ENCODE peak calls at places on chromosome 17, in eight cellular contexts. E is endothelial cell of umbilical vein, Z is IMR-90, M is transverse colon, D is right lobe of liver, S is tibial nerve, A is endodermal cell, R is pancreas. X is an unnamed sample.
A peak's percentile ranks its signal among the peaks of the same experiment; 100 is the strongest.

GRCh38 chr17:75288784-75289121 is 480 bp downstream of the SLC25A19 start:
- DNase-seq in D (peak; percentile 76), R (no peak), S (no peak), Z (no peak), M (peak; percentile 67), E (no peak), A (peak; percentile 88), X (no peak)

GRCh38 chr17:73323622-73324455 is 12.0 kb upstream of the CDC42EP4 start:
- DNase-seq in S (peak; percentile 60), E (no peak), Z (peak; percentile 58), D (no peak), M (no peak), A (peak; percentile 62), R (no peak), X (no peak)

GRCh38 chr17:19021622-19022083 is 17.1 kb upstream of the FAM83G start:
- DNase-seq in A (peak; percentile 88), Z (no peak), E (no peak), R (peak; percentile 62), M (no peak), D (no peak), S (no peak), X (peak; percentile 54)

GRCh38 chr17:43660816-43661493 is 767 bp downstream of the MEOX1 start:
- DNase-seq in Z (no peak), D (no peak), M (no peak), E (no peak), S (no peak), R (no peak), A (no peak), X (no peak)

GRCh38 chr17:82077617-82078358 is 12.2 kb upstream of the DUS1L start:
- DNase-seq in Z (no peak), D (no peak), S (peak; percentile 55), M (no peak), A (peak; percentile 84), R (peak; percentile 65), E (no peak), X (no peak)

GRCh38 chr17:82598256-82599011 is 49.8 kb downstream of the WDR45B start:
- DNase-seq in Z (peak; percentile 56), A (no peak), M (no peak), D (no peak), S (no peak), R (peak; percentile 32), E (no peak), X (no peak)

GRCh38 chr17:9643611-9644010 is 1.7 kb upstream of the USP43 start:
- DNase-seq in D (no peak), R (no peak), M (no peak), S (no peak), Z (no peak), A (no peak), E (no peak), X (no peak)

GRCh38 chr17:19757536-19758180 is 9.6 kb upstream of the ALDH3A1 start:
- DNase-seq in M (no peak), R (peak; percentile 47), E (no peak), S (no peak), A (peak; percentile 31), D (no peak), Z (no peak), X (no peak)

GRCh38 chr17:31002047-31002446 is 31.2 kb downstream of the RNF135 start:
- DNase-seq in R (no peak), Z (no peak), M (peak; percentile 22), S (no peak), E (no peak), D (no peak), A (no peak), X (no peak)

GRCh38 chr17:51322390-51323029 is 62.2 kb downstream of the UTP18 start:
- DNase-seq in M (no peak), D (no peak), R (no peak), E (peak; percentile 26), A (peak; percentile 65), S (no peak), Z (peak; percentile 7), X (no peak)

GRCh38 chr17:29625037-29625750 is 2.5 kb upstream of the CORO6 start:
- DNase-seq in M (no peak), A (peak; percentile 78), S (no peak), Z (peak; percentile 35), D (no peak), E (no peak), R (no peak), X (no peak)

GRCh38 chr17:83149761-83150251 is 70.4 kb downstream of the METRNL start:
- DNase-seq in D (no peak), S (no peak), M (no peak), Z (peak; percentile 40), R (no peak), A (peak; percentile 42), E (no peak), X (no peak)

GRCh38 chr17:45848868-45849535 is 4.3 kb downstream of the SPPL2C start:
- DNase-seq in R (peak; percentile 49), S (no peak), E (no peak), A (no peak), M (no peak), D (no peak), Z (no peak), X (peak; percentile 38)

GRCh38 chr17:60652484-60653247 is 25.0 kb upstream of the BCAS3 start:
- DNase-seq in Z (no peak), E (no peak), D (no peak), S (no peak), R (no peak), M (no peak), A (no peak), X (no peak)

DNA sequence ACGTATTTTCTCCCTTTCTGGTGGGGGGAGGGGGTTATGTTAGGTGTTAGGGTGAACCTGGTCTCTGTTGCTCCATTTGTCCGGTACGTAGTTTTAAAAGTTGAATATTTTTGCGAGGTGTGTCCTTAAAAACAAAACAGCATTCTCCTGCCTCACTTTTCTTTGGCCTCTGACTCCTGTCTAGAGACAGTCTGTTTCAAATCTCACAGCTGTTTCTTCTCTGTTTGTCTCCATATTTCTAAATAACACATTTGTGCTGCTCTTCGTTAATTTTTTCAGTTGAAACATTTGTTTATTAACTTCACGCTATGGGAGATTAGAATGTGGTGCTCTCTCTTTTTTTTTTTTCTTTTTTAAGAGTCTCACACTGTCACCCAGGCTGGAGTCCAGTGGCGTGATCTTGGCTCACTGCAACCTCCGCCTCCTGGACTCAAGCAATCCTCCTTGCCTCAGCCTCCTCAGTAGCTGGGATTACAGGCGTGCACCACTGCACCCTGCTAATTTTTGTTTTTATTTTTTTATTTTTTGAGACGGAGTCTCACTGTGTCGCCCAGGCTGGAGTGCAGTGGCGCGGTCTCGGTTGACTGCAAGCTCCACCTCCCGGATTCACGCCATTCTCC is 31.7 kb downstream of the RPA1 start:
- DNase-seq in E (no peak), R (no peak), A (no peak), M (no peak), Z (no peak), D (no peak), S (no peak), X (no peak)
- H3K4me3 ChIP-seq in E (no peak overlapping the region), R (no peak overlapping the region), A (no peak overlapping the region), M (no peak overlapping the region), Z (no peak overlapping the region), D (no peak overlapping the region), S (no peak overlapping the region), X (no peak overlapping the region)

DNA sequence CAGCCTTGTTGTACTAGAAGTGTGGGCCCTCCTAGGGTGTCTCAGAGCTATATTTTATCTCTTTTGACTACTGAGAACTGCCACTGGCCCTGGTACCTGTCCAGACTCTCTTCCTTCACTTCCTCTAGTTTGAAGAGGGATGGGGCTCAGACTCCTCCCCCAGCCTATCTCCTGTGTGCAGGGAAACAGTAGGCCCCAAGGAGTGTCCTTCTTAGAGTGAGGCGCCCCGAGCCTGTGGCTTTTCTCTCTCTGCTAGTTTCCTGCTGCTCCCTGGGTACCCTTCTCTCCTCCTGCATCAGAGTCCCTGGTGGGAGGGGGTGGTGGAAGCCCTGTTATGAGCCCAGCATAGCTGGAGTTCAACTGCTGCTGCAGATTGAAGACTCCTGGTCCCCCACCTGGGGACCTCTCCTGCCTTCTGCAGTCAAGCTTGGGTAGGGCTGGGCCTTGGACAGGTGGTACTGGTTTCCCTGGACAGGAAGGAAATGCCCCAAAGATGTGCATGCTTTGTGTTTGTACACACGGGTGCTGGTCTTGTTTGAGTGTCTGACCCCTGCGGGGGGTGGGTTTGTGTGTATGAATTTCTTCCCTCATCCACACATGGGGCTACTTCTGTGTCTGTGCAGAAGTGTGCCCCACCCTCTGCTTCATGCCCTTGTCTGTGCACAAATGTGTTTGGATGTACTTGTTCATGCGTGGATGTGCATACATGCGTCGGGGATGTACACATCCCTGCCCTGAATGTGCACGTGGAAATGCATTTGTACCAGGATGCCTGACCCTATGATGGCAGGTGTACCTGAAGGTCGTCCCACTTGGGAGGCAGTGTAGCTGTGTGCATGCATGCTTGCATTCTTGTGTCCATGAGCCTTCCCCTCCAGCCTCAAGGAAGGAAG is 6.9 kb downstream of the RARA start:
- DNase-seq in E (no peak), A (peak; percentile 62), D (no peak), R (peak; percentile 25), Z (no peak), S (no peak), M (no peak), X (peak; percentile 39)
- TF ChIP-seq CTCF in E (no peak), A (no peak), D (no peak), R (no peak), Z (no peak), S (no peak), M (no peak), X (no peak)

DNA sequence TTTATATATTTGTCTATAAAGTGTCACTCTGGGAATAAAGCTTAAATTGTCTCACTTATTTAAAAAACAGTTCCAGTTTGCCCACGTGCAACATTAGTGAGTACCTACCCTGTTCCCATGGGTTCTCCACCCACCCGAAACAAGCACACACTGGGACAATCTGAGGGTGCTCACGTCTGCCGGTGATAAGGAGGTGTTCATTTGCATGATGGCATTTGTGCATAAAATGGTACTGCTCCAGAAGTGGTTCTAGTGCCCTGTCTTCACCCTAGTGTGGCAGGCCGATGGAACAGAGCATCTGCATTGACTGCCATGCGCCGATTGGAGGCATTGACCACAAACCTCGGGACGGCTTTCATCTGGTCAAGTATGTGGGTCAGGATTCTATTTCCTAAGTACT is 35.6 kb upstream of the ENDOV start:
- DNase-seq in M (no peak), A (no peak), S (no peak), Z (no peak), R (no peak), E (no peak), D (peak; percentile 15), X (no peak)
- H3K36me3 ChIP-seq in M (no peaks in the 10 kb centered on the region), A (peaks cover 89% of the 10 kb centered on the region), S (peaks cover 100% of the 10 kb centered on the region), Z (peaks cover 73% of the 10 kb centered on the region), R (peaks cover 74% of the 10 kb centered on the region), E (peaks cover 55% of the 10 kb centered on the region), D (peaks cover 28% of the 10 kb centered on the region), X (peaks cover 39% of the 10 kb centered on the region)

GRCh38 chr17:382644-383533 is 30.3 kb upstream of the RPH3AL start:
- DNase-seq in M (no peak), S (peak; percentile 65), D (no peak), Z (peak; percentile 87), R (no peak), A (peak; percentile 90), E (no peak), X (no peak)

GRCh38 chr17:383771-384621 is 31.4 kb upstream of the RPH3AL start:
- DNase-seq in E (no peak), M (no peak), R (no peak), Z (no peak), D (no peak), A (no peak), S (no peak), X (no peak)

GRCh38 chr17:384622-385194 is 32.1 kb upstream of the RPH3AL start:
- DNase-seq in E (no peak), A (no peak), M (no peak), S (no peak), D (no peak), Z (no peak), R (peak; percentile 67), X (no peak)

GRCh38 chr17:379531-380200 is 27.1 kb upstream of the RPH3AL start:
- DNase-seq in R (peak; percentile 69), Z (no peak), E (no peak), M (no peak), A (no peak), D (no peak), S (no peak), X (no peak)

GRCh38 chr17:381941-382643 is 29.5 kb upstream of the RPH3AL start:
- DNase-seq in E (no peak), R (no peak), A (no peak), Z (no peak), S (no peak), D (no peak), M (no peak), X (no peak)
- H3K4me3 ChIP-seq in E (no peak overlapping the region), R (no peak overlapping the region), A (no peak overlapping the region), Z (no peak overlapping the region), S (no peak overlapping the region), D (no peak overlapping the region), M (no peak overlapping the region), X (no peak overlapping the region)